ENCODE peak calls at places on chromosomes 11 and 22, in ten cellular contexts. A, D, L, V, Z, C, P, N, Y and H are unnamed samples.
A peak's percentile ranks its signal among the peaks of the same experiment; 100 is the strongest.

GRCh38 chr11:9066432-9066925 is 24.9 kb downstream of the SCUBE2 start:
- DNase-seq in N (no peak), V (no peak), A (no peak), L (no peak), Y (no peak), C (no peak), D (no peak), P (no peak), Z (no peak), H (no peak)

GRCh38 chr11:70420008-70420464 is 21.7 kb downstream of the CTTN start:
- DNase-seq in D (peak; percentile 39), Y (no peak), V (no peak), L (peak; percentile 97), Z (no peak), N (no peak), C (peak; percentile 92), P (no peak), A (peak; percentile 97), H (no peak)

GRCh38 chr11:8368772-8369171 is 105.1 kb upstream of the LMO1 start:
- DNase-seq in N (no peak), P (no peak), V (no peak), Z (no peak), C (no peak), A (no peak), D (no peak), L (no peak), Y (no peak), H (no peak)

GRCh38 chr11:90701040-90701439 is 478.2 kb upstream of the CHORDC1 start:
- DNase-seq in L (no peak), P (no peak), Y (no peak), C (no peak), D (no peak), Z (no peak), A (peak; percentile 53), V (no peak), N (no peak), H (no peak)

GRCh38 chr11:5275369-5276110 is 5.8 kb upstream of the HBE1 start:
- DNase-seq in Y (no peak), D (no peak), C (no peak), P (no peak), A (no peak), L (no peak), N (no peak), V (no peak), Z (no peak), H (no peak)

GRCh38 chr22:22235564-22235963 is 9.0 kb upstream of the VPREB1 start:
- DNase-seq in Y (no peak), V (no peak), Z (no peak), A (no peak), C (peak; percentile 15), N (no peak), P (no peak), L (peak; percentile 24), D (peak; percentile 21), H (peak; percentile 4)

GRCh38 chr22:50444663-50445062 is 30.2 kb downstream of the SBF1 start:
- DNase-seq in L (peak; percentile 85), N (peak; percentile 74), Z (no peak), P (no peak), D (no peak), C (peak; percentile 71), V (no peak), Y (no peak), A (peak; percentile 52), H (peak; percentile 71)

GRCh38 chr11:119148855-119149370 is at the start of gene ABCG4:
- DNase-seq in Y (no peak), N (peak; percentile 67), Z (no peak), L (no peak), C (peak; percentile 27), A (no peak), V (no peak), P (peak; percentile 8), D (no peak), H (peak; percentile 12)

GRCh38 chr11:97361812-97362378 is 972.1 kb downstream of the JRKL start:
- DNase-seq in Z (no peak), A (peak; percentile 33), V (no peak), P (no peak), Y (no peak), D (no peak), L (peak; percentile 6), N (no peak), C (peak; percentile 90), H (peak; percentile 91)

GRCh38 chr11:110337570-110338193 is 41.3 kb upstream of the RDX start:
- DNase-seq in N (no peak), Z (no peak), P (no peak), L (peak; percentile 46), Y (no peak), D (no peak), C (peak; percentile 68), V (no peak), A (peak; percentile 67), H (peak; percentile 84)

GRCh38 chr22:41863472-41863871 is 30.6 kb downstream of the SREBF2 start:
- DNase-seq in A (no peak), V (no peak), P (no peak), Z (no peak), Y (no peak), D (no peak), L (peak; percentile 26), C (no peak), N (no peak), H (no peak)

GRCh38 chr11:65388731-65389130 is 2.3 kb downstream of the FRMD8 start:
- DNase-seq in P (no peak), C (no peak), Y (no peak), A (no peak), D (peak; percentile 45), Z (no peak), V (no peak), N (no peak), L (no peak), H (no peak)

GRCh38 chr11:93194673-93195291 is 3.0 kb downstream of the SLC36A4 start:
- DNase-seq in A (no peak), D (no peak), C (no peak), V (no peak), N (no peak), P (no peak), L (no peak), Z (no peak), Y (no peak), H (no peak)

GRCh38 chr11:57497303-57498247 is 17.9 kb downstream of the SLC43A1 start:
- DNase-seq in C (no peak), A (no peak), Z (no peak), P (no peak), V (no peak), N (no peak), D (no peak), L (no peak), Y (peak; percentile 55), H (no peak)

GRCh38 chr22:38724926-38725571 is 19.3 kb downstream of the GTPBP1 start:
- DNase-seq in P (no peak), V (no peak), Z (no peak), N (peak; percentile 48), D (peak; percentile 33), C (peak; percentile 65), L (peak; percentile 42), A (peak; percentile 22), Y (no peak), H (peak; percentile 39)

GRCh38 chr11:113668255-113668654 is 37.9 kb downstream of the TMPRSS5 start:
- DNase-seq in L (peak; percentile 40), A (no peak), C (peak; percentile 32), D (no peak), Z (no peak), P (no peak), N (no peak), Y (no peak), V (no peak), H (peak; percentile 80)

GRCh38 chr11:120324932-120325810 is at the start of gene TLCD5:
- DNase-seq in P (no peak), Y (peak; percentile 70), L (peak; percentile 78), D (peak; percentile 3), C (peak; percentile 82), A (peak; percentile 63), Z (peak; percentile 85), V (peak; percentile 26), N (peak; percentile 83), H (peak; percentile 68)

GRCh38 chr22:26416670-26417270 is 12.3 kb upstream of the ASPHD2 start:
- DNase-seq in Z (no peak), C (peak; percentile 67), A (peak; percentile 70), D (no peak), L (peak; percentile 70), P (no peak), N (peak; percentile 93), V (no peak), Y (no peak), H (peak; percentile 82)

GRCh38 chr11:34342008-34342533 is 15.7 kb downstream of the ABTB2 start:
- DNase-seq in P (no peak), L (no peak), D (no peak), Y (no peak), Z (no peak), N (no peak), V (no peak), C (no peak), A (no peak), H (peak; percentile 49)

GRCh38 chr11:62665075-62665629 is at the start of the genes C11orf98 and CSKMT:
- DNase-seq in D (peak; percentile 89), N (peak; percentile 97), V (peak; percentile 73), L (peak; percentile 94), C (peak; percentile 95), Z (peak; percentile 96), P (peak; percentile 93), Y (peak; percentile 96), A (peak; percentile 92), H (peak; percentile 89)

GRCh38 chr11:8808226-8808585 is 102.8 kb upstream of the AKIP1 start:
- DNase-seq in Y (no peak), D (no peak), N (no peak), C (peak; percentile 49), L (no peak), P (no peak), V (no peak), Z (no peak), A (no peak), H (peak; percentile 42)

GRCh38 chr11:71451596-71452353 is 1.2 kb upstream of the NADSYN1 start:
- DNase-seq in D (no peak), A (no peak), Z (no peak), Y (no peak), P (no peak), N (no peak), C (no peak), L (no peak), V (no peak), H (no peak)

GRCh38 chr11:126061707-126062678 is 673 bp downstream of the CDON start:
- DNase-seq in V (no peak), L (peak; percentile 8), N (peak; percentile 35), Z (peak; percentile 56), Y (peak; percentile 40), P (peak; percentile 6), D (no peak), C (peak; percentile 40), A (no peak), H (peak; percentile 59)

GRCh38 chr22:29151316-29151715 is 54.4 kb upstream of the EMID1 start:
- DNase-seq in D (no peak), Y (no peak), A (no peak), C (no peak), P (no peak), L (no peak), Z (no peak), N (no peak), V (no peak), H (no peak)

GRCh38 chr11:57248780-57249383 is 11.8 kb upstream of the APLNR start:
- DNase-seq in P (no peak), Z (peak; percentile 24), D (peak; percentile 41), A (peak; percentile 77), Y (peak; percentile 72), L (peak; percentile 73), V (no peak), N (peak; percentile 90), C (peak; percentile 70), H (peak; percentile 62)

GRCh38 chr22:33873186-33873585 is 47.1 kb downstream of the LARGE1 start:
- DNase-seq in L (no peak), Z (no peak), A (no peak), P (no peak), V (no peak), Y (no peak), C (no peak), D (no peak), N (peak; percentile 60), H (no peak)

GRCh38 chr11:69352715-69353325 is 58.9 kb downstream of the MYEOV start:
- DNase-seq in C (peak; percentile 98), Z (no peak), N (peak; percentile 74), P (no peak), L (peak; percentile 99), D (peak; percentile 77), V (no peak), Y (no peak), A (peak; percentile 95), H (peak; percentile 87)

GRCh38 chr11:111720801-111721494 is 45.2 kb downstream of the PPP2R1B start:
- DNase-seq in N (no peak), P (no peak), D (no peak), C (no peak), Z (no peak), V (no peak), Y (peak; percentile 59), L (no peak), A (no peak), H (no peak)